ENCODE peak calls at places on chromosome 15, in nine cellular contexts. B, K, W, R, M, L, V, J and Y are unnamed samples.

GRCh38 chr15:58566029-58566428 is 134.2 kb downstream of the LIPC start:
- DNase-seq in B (no peak), K (no peak), W (no peak), R (no peak), M (no peak), L (no peak), V (no peak), J (no peak), Y (no peak)

GRCh38 chr15:75062706-75063105 is 39.3 kb downstream of the PPCDC start:
- DNase-seq in B (no peak), K (no peak), W (no peak), R (no peak), M (no peak), L (no peak), V (peak), J (no peak), Y (no peak)

GRCh38 chr15:67082007-67082536 is 16.7 kb downstream of the SMAD3 start:
- DNase-seq in B (no peak), K (no peak), W (no peak), R (peak), M (no peak), L (no peak), V (no peak), J (no peak), Y (no peak)

GRCh38 chr15:28977377-28978010 is 91.7 kb downstream of the APBA2 start:
- DNase-seq in B (no peak), K (no peak), W (no peak), R (no peak), M (peak), L (no peak), V (no peak), J (peak), Y (no peak)

GRCh38 chr15:47331796-47332480 is 385.4 kb upstream of the SEMA6D start:
- DNase-seq in B (no peak), K (no peak), W (no peak), R (no peak), M (peak), L (peak), V (no peak), J (peak), Y (no peak)

GRCh38 chr15:40957041-40957555 is 3.8 kb downstream of the CHAC1 start:
- DNase-seq in B (no peak), K (no peak), W (no peak), R (no peak), M (no peak), L (no peak), V (no peak), J (no peak), Y (no peak)

GRCh38 chr15:96150277-96150676 is 180.2 kb upstream of the NR2F2 start:
- DNase-seq in B (no peak), K (no peak), W (no peak), R (no peak), M (no peak), L (no peak), V (no peak), J (no peak), Y (no peak)

GRCh38 chr15:53716909-53717878 is 42.3 kb downstream of the WDR72 start:
- DNase-seq in B (no peak), K (no peak), W (no peak), R (no peak), M (no peak), L (peak), V (peak), J (no peak), Y (peak)

GRCh38 chr15:66261056-66261455 is 7.5 kb upstream of the MEGF11 start:
- DNase-seq in B (no peak), K (no peak), W (no peak), R (no peak), M (no peak), L (no peak), V (no peak), J (no peak), Y (no peak)

GRCh38 chr15:52857471-52857870 is 67.3 kb upstream of the ONECUT1 start:
- DNase-seq in B (no peak), K (no peak), W (no peak), R (no peak), M (no peak), L (no peak), V (no peak), J (no peak), Y (no peak)

GRCh38 chr15:77773003-77773402 is 140.3 kb upstream of the LINGO1 start:
- DNase-seq in B (no peak), K (no peak), W (no peak), R (no peak), M (no peak), L (no peak), V (no peak), J (no peak), Y (no peak)

GRCh38 chr15:60945196-60945595 is 283.9 kb downstream of the RORA start:
- DNase-seq in B (no peak), K (no peak), W (no peak), R (no peak), M (no peak), L (peak), V (no peak), J (peak), Y (no peak)